ENCODE peak calls at places on chromosomes 1 and 21, in seven cellular contexts. V is fibroblast of lung, T is foreskin fibroblast, Z is A549, W is PC-3, Y is adrenal gland, P is spleen. G is an unnamed sample.

GRCh38 chr1:40944841-40945430 is 34.6 kb upstream of the CTPS1 start:
- DNase-seq in V (peak; percentile 45), T (peak; percentile 35), Z (no peak), W (peak; percentile 17), Y (peak; percentile 69), P (no peak), G (no peak)

GRCh38 chr1:214310777-214311690 is 30.1 kb downstream of the SMYD2 start:
- DNase-seq in V (no peak), T (no peak), Z (no peak), W (no peak), Y (no peak), P (no peak), G (no peak)

GRCh38 chr21:31180256-31181088 is 142.2 kb upstream of the KRTAP19-8 start:
- DNase-seq in V (peak; percentile 71), T (no peak), Z (peak; percentile 23), W (peak; percentile 71), Y (no peak), P (no peak), G (no peak)

GRCh38 chr1:211947396-211948295 is 87.7 kb downstream of the INTS7 start:
- DNase-seq in V (no peak), T (no peak), Z (no peak), W (no peak), Y (no peak), P (no peak), G (no peak)

GRCh38 chr1:26290416-26291261 is 10.8 kb downstream of the SH3BGRL3 start:
- DNase-seq in V (no peak), T (no peak), Z (no peak), W (no peak), Y (no peak), P (peak; percentile 87), G (no peak)

GRCh38 chr1:179984101-179984500 is 29.5 kb downstream of the CEP350 start:
- DNase-seq in V (no peak), T (no peak), Z (no peak), W (no peak), Y (no peak), P (no peak), G (no peak)

GRCh38 chr1:196425513-196425912 is 182.7 kb downstream of the KCNT2 start:
- DNase-seq in V (no peak), T (no peak), Z (no peak), W (no peak), Y (no peak), P (no peak), G (no peak)

GRCh38 chr1:12499574-12500245 is 118.3 kb downstream of the DHRS3 start:
- DNase-seq in V (no peak), T (no peak), Z (no peak), W (no peak), Y (no peak), P (no peak), G (no peak)

GRCh38 chr1:240559781-240560180 is 52.2 kb downstream of the GREM2 start:
- DNase-seq in V (no peak), T (no peak), Z (no peak), W (no peak), Y (no peak), P (no peak), G (no peak)

GRCh38 chr1:240567066-240567465 is 44.9 kb downstream of the GREM2 start:
- DNase-seq in V (no peak), T (no peak), Z (no peak), W (no peak), Y (no peak), P (no peak), G (no peak)

GRCh38 chr1:240562111-240562590 is 49.8 kb downstream of the GREM2 start:
- DNase-seq in V (peak; percentile 72), T (peak; percentile 51), Z (no peak), W (no peak), Y (no peak), P (no peak), G (no peak)

DNA sequence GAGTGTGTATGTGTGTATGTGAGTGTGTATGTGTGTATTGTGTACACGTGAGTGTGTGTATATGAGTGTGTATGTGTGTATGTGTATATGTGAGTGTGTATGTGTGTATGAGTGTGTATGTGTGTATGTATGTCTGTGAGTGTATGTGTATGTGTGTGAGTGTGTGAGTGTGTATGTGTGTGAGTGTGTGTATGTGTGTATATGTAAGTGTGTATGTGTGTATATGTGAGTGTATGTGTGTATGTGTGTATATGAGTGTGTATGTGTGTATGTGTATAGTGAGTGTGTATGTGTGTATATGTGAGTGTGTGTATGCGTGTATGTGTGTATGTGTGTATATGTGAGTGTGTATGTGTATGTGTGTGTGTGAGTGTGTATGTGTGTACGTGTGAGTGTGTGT is 49.2 kb downstream of the GREM2 start:
- DNase-seq in V (peak; percentile 3), T (no peak), Z (no peak), W (no peak), Y (no peak), P (no peak), G (no peak)
- H3K4me3 ChIP-seq in V (no peak overlapping the region), T (no peak overlapping the region), Z (no peak overlapping the region), W (no peak overlapping the region), Y (no peak overlapping the region), P (no peak overlapping the region), G (no peak overlapping the region)

GRCh38 chr1:160884579-160884978 is 401 bp downstream of the ITLN1 start:
- DNase-seq in V (no peak), T (no peak), Z (peak; percentile 38), W (peak; percentile 40), Y (peak; percentile 20), P (no peak), G (no peak)
- TF ChIP-seq CTCF in V (no peak), T (no peak), Z (no peak), W (peak; percentile 47), Y (no peak), P (no peak), G (no peak)

DNA sequence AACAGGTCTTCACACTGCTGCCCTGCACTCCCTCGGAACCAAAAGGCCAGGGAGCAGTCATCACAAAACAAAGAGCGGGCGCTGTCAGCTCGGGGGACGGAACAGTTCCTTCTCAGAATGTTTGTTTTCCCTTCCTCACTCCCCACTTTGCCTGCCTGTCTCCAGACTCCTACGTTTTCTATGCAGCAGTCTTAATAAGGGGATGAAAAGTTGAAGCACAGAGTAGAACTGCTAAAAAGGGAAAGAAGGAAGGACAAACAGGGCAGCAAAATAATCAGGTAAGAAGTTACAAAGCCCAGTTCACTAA is 738 bp upstream of the GPR161 start:
- DNase-seq in V (no peak), T (no peak), Z (no peak), W (no peak), Y (no peak), P (no peak), G (no peak)
- H3K4me3 ChIP-seq in V (peak overlapping the region; percentile 87), T (peak overlapping the region; percentile 73), Z (peak overlapping the region; percentile 82), W (peak overlapping the region; percentile 74), Y (no peak overlapping the region), P (peak overlapping the region; percentile 74), G (peak overlapping the region; percentile 89)

GRCh38 chr1:110636149-110636935 is 30.2 kb upstream of the KCNA2 start:
- DNase-seq in V (no peak), T (no peak), Z (no peak), W (no peak), Y (no peak), P (no peak), G (no peak)

GRCh38 chr1:110635434-110635833 is 29.3 kb upstream of the KCNA2 start:
- DNase-seq in V (no peak), T (no peak), Z (no peak), W (no peak), Y (no peak), P (no peak), G (no peak)

GRCh38 chr1:110633646-110634030 is 27.5 kb upstream of the KCNA2 start:
- DNase-seq in V (no peak), T (no peak), Z (no peak), W (no peak), Y (no peak), P (no peak), G (no peak)

GRCh38 chr1:110634086-110634454 is 27.9 kb upstream of the KCNA2 start:
- DNase-seq in V (no peak), T (no peak), Z (no peak), W (no peak), Y (no peak), P (no peak), G (no peak)

DNA sequence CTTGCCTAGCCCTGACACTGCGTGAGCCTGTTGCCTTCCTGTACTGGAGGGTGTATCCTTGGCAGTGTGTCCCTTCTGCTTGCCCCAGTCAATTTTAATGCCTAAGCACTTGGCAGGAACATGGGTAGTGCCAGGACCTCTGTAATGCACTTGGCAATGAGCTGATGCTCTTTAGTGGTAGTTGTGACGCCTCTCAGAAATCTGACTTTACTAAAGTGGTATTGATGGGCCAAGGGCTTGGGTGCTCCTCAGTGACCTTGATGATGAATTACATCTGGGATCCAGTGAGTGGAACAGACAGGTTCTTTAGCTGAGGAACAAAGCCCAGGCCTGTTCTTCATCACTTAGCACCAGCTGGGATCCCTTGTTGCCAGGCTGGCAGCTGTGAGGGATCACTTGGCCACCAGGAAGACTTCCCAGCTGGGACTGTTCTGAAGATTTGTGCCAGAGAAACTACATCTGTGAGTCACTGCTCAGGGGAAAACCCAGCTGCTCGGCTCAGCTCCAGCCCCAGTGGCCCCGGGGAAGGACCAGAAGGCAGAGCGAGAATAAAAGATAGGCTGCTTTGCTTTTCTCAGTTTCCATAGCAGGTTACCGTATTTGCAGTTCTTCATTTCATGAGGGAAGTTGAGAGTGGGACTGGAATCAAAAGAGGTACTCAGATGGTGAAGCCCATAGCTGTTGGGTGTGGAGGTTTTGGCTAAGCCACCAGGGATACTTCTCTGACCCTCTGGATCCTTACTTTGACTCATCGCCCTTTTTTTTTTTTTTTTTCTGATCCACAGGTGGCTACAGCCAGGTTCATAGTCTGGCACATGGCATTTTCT is 28.5 kb upstream of the KCNA2 start:
- DNase-seq in V (peak; percentile 95), T (peak; percentile 85), Z (no peak), W (peak; percentile 49), Y (peak; percentile 78), P (peak; percentile 87), G (no peak)
- TF ChIP-seq CTCF in V (no peak), T (no peak), Z (no peak), W (no peak), Y (no peak), P (no peak), G (no peak)

DNA sequence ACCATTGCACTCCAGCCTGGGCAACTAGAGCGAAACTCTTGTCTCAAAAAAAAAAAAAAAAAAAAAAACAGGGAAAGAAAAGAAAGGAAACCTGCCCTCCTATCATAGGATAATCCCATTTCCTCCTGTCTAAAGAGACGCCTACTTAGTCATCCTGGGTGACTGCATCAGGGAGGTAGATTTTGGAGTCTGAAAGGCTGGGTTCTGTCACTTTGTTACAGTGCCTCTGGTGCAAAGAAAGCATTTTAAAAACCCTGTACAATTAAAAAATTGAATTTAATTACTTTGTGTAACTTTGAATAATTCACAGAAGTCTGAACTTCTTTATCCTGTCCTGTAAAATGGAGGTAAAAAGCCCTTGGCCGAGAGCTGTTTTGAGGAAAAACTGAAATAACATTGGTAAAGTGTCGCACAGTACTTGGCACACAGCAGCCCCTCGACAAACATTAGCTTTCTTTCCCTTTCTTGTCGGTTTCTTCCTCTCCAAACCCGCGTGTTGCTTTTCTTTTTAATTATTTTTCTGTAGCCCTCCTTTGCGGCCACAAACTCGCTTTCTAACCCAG is 657 bp upstream of the HDAC1 start:
- DNase-seq in V (no peak), T (peak; percentile 37), Z (peak; percentile 54), W (peak; percentile 81), Y (no peak), P (no peak), G (no peak)
- H3K4me3 ChIP-seq in V (peak overlapping the region; percentile 91), T (peak overlapping the region; percentile 93), Z (peak overlapping the region; percentile 90), W (peak overlapping the region; percentile 88), Y (no peak overlapping the region), P (peak overlapping the region; percentile 93), G (peak overlapping the region; percentile 68)